ENCODE peak calls at places on chromosomes 4 and X, in six cellular contexts. O is HepG2, K is cardiac muscle cell, D is AG10803, T is nephron progenitor cell, L is activated B cell treated with CpG ODN at 0.5 μM for 24 hours. F is an unnamed sample.

GRCh38 chr4:79331126-79331876 is 5.4 kb upstream of the NAA11 start:
- DNase-seq in L (no peak), K (no peak), T (no peak), D (no peak), O (no peak), F (no peak)

GRCh38 chr4:85825937-85826678 is 351.2 kb downstream of the ARHGAP24 start:
- DNase-seq in L (no peak), O (peak), T (peak), D (peak), K (peak), F (peak)

GRCh38 chrX:40105791-40106676 is 8.3 kb upstream of the BCOR start:
- DNase-seq in L (peak), D (no peak), T (peak), O (no peak), K (peak), F (peak)

GRCh38 chrX:103378990-103379389 is 2.7 kb downstream of the BEX3 start:
- DNase-seq in K (no peak), L (no peak), T (no peak), D (no peak), O (no peak), F (no peak)

GRCh38 chrX:99703467-99703866 is 706.6 kb downstream of the PCDH19 start:
- DNase-seq in K (peak), D (no peak), L (no peak), T (no peak), O (no peak), F (no peak)

GRCh38 chr4:78666830-78667258 is 109.3 kb upstream of the BMP2K start:
- DNase-seq in T (no peak), K (no peak), L (no peak), O (no peak), D (no peak), F (no peak)

GRCh38 chrX:115560211-115560977 is 580 bp upstream of the PLS3 start:
- DNase-seq in O (peak), L (no peak), T (no peak), K (no peak), D (no peak), F (no peak)

GRCh38 chr4:3059090-3059428 is 15.3 kb downstream of the HTT-AS start:
- DNase-seq in L (no peak), O (no peak), D (no peak), K (no peak), T (no peak), F (no peak)

GRCh38 chr4:186651624-186652023 is 72.0 kb downstream of the FAT1 start:
- DNase-seq in L (no peak), K (peak), O (no peak), D (no peak), T (no peak), F (peak)

GRCh38 chrX:132958086-132958703 is at the start of gene HS6ST2:
- DNase-seq in O (no peak), T (peak), D (no peak), L (no peak), K (peak), F (peak)
- TF ChIP-seq CTCF in O (no peak), T (no peak), D (no peak), L (no peak), K (no peak), F (no peak)

DNA sequence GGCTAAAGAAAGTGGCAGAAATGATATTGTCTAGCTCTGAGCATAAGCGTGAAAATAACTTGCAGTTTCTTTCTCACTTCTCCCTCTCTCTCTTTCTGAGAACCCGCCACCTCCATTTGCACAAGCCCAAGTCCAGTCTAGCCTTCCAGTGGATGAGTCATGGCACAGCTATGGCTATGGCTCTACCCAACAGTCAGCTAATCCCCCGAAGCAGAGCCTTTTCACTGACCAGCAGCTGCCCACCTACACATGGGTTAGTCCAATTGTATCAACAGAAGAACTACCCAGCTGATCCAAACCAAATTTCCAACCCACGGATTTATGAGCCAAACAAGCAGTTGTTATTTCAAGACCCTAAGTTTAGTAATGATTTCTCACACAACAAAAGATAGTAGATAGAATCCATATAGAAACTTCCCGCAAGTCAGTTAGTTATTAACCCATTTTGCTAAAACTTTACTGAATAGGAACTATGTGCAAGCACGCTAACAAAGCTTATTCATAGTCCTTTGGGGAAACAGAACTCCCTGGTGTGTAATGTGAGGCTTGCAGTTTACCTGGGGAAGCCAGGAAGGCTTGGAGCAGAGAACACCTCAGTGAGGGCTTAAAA is 282.3 kb downstream of the INPP4B start:
- DNase-seq in T (no peak), L (no peak), O (no peak), K (no peak), D (no peak), F (no peak)
- TF ChIP-seq CTCF in T (no peak), L (no peak), O (no peak), K (no peak), D (no peak), F (no peak)

DNA sequence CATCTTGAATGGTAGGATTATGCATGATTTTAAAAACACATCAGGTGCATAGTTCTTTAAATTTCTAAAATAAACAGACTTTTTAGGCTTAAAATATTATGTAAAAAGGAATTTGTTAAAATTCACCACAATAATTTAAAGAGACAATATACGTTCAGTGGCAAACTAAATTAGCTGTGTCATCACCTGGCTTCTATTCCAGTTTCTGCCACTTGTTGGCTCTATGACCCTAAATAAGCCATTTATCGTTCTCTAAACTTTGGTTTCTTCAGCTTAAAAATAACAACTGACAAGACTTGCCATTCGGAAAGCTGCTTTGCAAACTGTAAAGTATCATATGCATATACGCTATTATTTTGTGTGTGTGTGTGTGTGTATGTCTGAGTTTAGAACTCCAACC is 141.3 kb downstream of the MGST2 start:
- DNase-seq in O (no peak), T (no peak), L (no peak), K (no peak), D (no peak), F (no peak)
- TF ChIP-seq CTCF in O (peak), T (no peak), L (no peak), K (no peak), D (no peak), F (no peak)

DNA sequence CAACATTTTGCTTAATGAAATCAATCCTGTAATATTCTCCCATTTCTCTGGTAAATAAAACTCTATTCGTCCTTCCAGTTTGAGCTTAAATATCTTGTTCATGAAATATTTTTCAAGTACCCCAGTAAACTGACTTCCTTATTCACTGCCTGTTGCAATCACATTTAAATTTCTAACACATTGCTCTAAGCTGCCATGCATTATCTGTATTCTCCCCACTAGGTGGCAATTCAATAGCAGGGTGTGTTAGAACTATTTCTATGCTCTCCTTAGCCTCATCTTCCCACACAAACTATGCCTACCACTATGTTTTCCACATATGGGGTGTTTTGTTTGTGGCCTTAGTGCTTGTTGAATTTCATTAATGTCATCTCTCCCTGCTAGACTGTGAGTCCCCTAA is 377.1 kb upstream of the HS3ST1 start:
- DNase-seq in K (peak), L (no peak), O (no peak), D (no peak), T (no peak), F (no peak)
- TF ChIP-seq CTCF in K (peak), L (no peak), O (peak), D (no peak), T (peak), F (peak)

GRCh38 chrX:31421441-31421840 is 349.6 kb upstream of the FTHL17 start:
- DNase-seq in T (no peak), O (no peak), L (no peak), D (no peak), K (no peak), F (no peak)

GRCh38 chrX:31420711-31421151 is 348.9 kb upstream of the FTHL17 start:
- DNase-seq in T (no peak), K (no peak), L (no peak), D (peak), O (no peak), F (no peak)

GRCh38 chrX:31420302-31420701 is 348.5 kb upstream of the FTHL17 start:
- DNase-seq in K (no peak), T (no peak), D (no peak), L (no peak), O (no peak), F (no peak)

DNA sequence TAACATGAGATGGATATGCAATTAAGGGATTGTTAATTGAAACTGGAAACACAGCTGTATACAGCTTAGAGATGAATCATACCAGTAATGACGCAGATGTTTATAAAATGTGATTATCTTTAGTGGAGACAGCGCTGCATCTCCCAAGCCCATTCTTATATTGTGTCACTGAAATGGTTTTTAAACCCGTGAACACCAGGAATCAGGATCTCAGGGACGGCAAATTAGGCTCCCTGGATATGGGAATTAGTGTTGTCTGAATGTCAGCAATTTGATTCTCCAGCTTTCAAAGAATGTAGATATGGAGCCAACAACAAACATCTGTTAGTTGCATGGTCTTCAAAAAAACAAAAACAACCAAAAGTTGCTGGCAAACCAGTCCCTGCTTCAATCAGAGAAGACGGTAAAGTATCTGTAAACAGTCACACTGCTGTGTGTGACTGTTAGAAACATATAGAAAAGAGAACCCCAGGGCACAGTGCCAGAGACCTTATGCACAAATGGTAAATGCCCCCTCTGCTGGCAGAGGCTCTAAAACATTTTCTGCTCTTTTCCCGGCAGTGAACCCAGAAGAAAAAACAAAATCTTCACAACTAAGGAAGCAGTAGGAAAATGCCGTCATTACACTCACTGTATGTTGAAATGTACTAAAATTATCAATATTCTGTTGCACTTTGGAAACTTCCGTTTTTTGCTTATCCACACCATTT is 351.9 kb upstream of the FTHL17 start:
- DNase-seq in D (peak), O (peak), K (peak), T (peak), L (no peak), F (peak)
- TF ChIP-seq CTCF in D (peak), O (peak), K (peak), T (peak), L (no peak), F (no peak)